ENCODE peak calls at places on chromosomes 7 and 10, in seven cellular contexts. E, F, K, T, L, D and Z are unnamed samples. For H3K4me1 and H3K9me3, the result is how much of the 10 kb centered on the place peaks cover.

GRCh38 chr10:122208616-122209430 is 62.3 kb upstream of the BTBD16 start:
- DNase-seq in E (no peak), F (no peak), K (no peak), T (no peak), L (no peak), D (no peak), Z (no peak)

GRCh38 chr10:59877191-59877671 is 29.1 kb downstream of the CCDC6 start:
- DNase-seq in E (no peak), F (peak), K (no peak), T (no peak), L (no peak), D (peak), Z (no peak)

GRCh38 chr10:99353182-99353581 is 24.0 kb downstream of the CNNM1 start:
- DNase-seq in E (no peak), F (no peak), K (no peak), T (no peak), L (no peak), D (no peak), Z (no peak)

GRCh38 chr10:13834581-13835286 is 248.0 kb downstream of the PRPF18 start:
- DNase-seq in E (no peak), F (no peak), K (peak), T (no peak), L (peak), D (no peak), Z (no peak)

GRCh38 chr7:132966731-132967130 is 115.2 kb downstream of the CHCHD3 start:
- DNase-seq in E (no peak), F (peak), K (no peak), T (no peak), L (no peak), D (no peak), Z (no peak)

GRCh38 chr10:5125315-5126044 is 31.3 kb downstream of the AKR1C3 start:
- DNase-seq in E (no peak), F (no peak), K (no peak), T (peak), L (no peak), D (no peak), Z (no peak)

GRCh38 chr7:132250480-132251326 is 325.6 kb downstream of the PLXNA4 start:
- DNase-seq in E (no peak), F (no peak), K (no peak), T (no peak), L (peak), D (peak), Z (no peak)

GRCh38 chr7:155756322-155756721 is 55.9 kb downstream of the SHH start:
- DNase-seq in E (no peak), F (no peak), K (no peak), T (no peak), L (no peak), D (no peak), Z (no peak)

GRCh38 chr10:6647811-6648526 is 67.9 kb upstream of the PRKCQ start:
- DNase-seq in E (peak), F (peak), K (no peak), T (peak), L (peak), D (peak), Z (no peak)

GRCh38 chr10:121130382-121130781 is 279.2 kb downstream of the WDR11 start:
- DNase-seq in E (no peak), F (no peak), K (no peak), T (no peak), L (no peak), D (no peak), Z (no peak)

GRCh38 chr7:106216517-106217088 is 68.2 kb downstream of the NAMPT start:
- DNase-seq in E (no peak), F (peak), K (peak), T (peak), L (peak), D (peak), Z (peak)

GRCh38 chr10:99630439-99630838 is 10.2 kb upstream of the SLC25A28 start:
- DNase-seq in E (no peak), F (peak), K (no peak), T (no peak), L (no peak), D (peak), Z (no peak)

GRCh38 chr7:131895541-131896173 is 339.2 kb upstream of the PODXL start:
- DNase-seq in E (no peak), F (peak), K (peak), T (no peak), L (peak), D (no peak), Z (no peak)

GRCh38 chr10:57513637-57514036 is 754.1 kb downstream of the IPMK start:
- DNase-seq in E (no peak), F (no peak), K (no peak), T (no peak), L (no peak), D (no peak), Z (no peak)

GRCh38 chr7:2015251-2015871 is 217.4 kb downstream of the MAD1L1 start:
- DNase-seq in E (no peak), F (no peak), K (peak), T (no peak), L (no peak), D (no peak), Z (no peak)

GRCh38 chr10:61130366-61130765 is 186.4 kb upstream of the RHOBTB1 start:
- DNase-seq in E (no peak), F (no peak), K (no peak), T (no peak), L (no peak), D (no peak), Z (no peak)

GRCh38 chr7:142451817-142452216 is 194.0 kb upstream of the PRSS58 start:
- DNase-seq in E (no peak), F (no peak), K (no peak), T (no peak), L (no peak), D (no peak), Z (no peak)

GRCh38 chr10:117804470-117805011 is 242.2 kb downstream of the RAB11FIP2 start:
- DNase-seq in E (peak), F (peak), K (peak), T (no peak), L (no peak), D (no peak), Z (no peak)

GRCh38 chr7:35695628-35695888 is 623 bp upstream of the HERPUD2 start:
- DNase-seq in E (no peak), F (no peak), K (no peak), T (no peak), L (no peak), D (no peak), Z (no peak)

GRCh38 chr10:124035928-124036558 is 57.4 kb downstream of the CHST15 start:
- DNase-seq in E (no peak), F (no peak), K (no peak), T (no peak), L (no peak), D (peak), Z (no peak)

GRCh38 chr10:44618910-44619309 is 234.0 kb upstream of the CXCL12 start:
- DNase-seq in E (no peak), F (no peak), K (no peak), T (no peak), L (no peak), D (no peak), Z (no peak)

GRCh38 chr7:43018446-43018845 is 86.3 kb downstream of the MRPL32 start:
- DNase-seq in E (no peak), F (peak), K (no peak), T (no peak), L (no peak), D (no peak), Z (no peak)

GRCh38 chr10:100827819-100828743 is 82.7 kb downstream of the PAX2 start:
- DNase-seq in E (peak), F (peak), K (peak), T (peak), L (peak), D (peak), Z (no peak)

GRCh38 chr7:46145412-46145811 is 224.3 kb upstream of the IGFBP3 start:
- DNase-seq in E (peak), F (peak), K (peak), T (peak), L (peak), D (no peak), Z (no peak)

GRCh38 chr7:88204525-88205103 is 15.2 kb downstream of the SRI start:
- DNase-seq in E (no peak), F (no peak), K (no peak), T (no peak), L (no peak), D (no peak), Z (no peak)

GRCh38 chr7:159017210-159017609 is 127.5 kb downstream of the VIPR2 start:
- DNase-seq in E (no peak), F (no peak), K (no peak), T (no peak), L (no peak), D (no peak), Z (no peak)

GRCh38 chr7:128053023-128053422 is 21.8 kb upstream of the LRRC4 start:
- DNase-seq in E (no peak), F (peak), K (no peak), T (no peak), L (no peak), D (no peak), Z (no peak)

GRCh38 chr10:13039761-13040160 is 38.2 kb upstream of the CCDC3 start:
- DNase-seq in E (no peak), F (no peak), K (no peak), T (no peak), L (peak), D (no peak), Z (no peak)

GRCh38 chr7:13742719-13743640 is 246.5 kb downstream of the ETV1 start:
- DNase-seq in E (no peak), F (peak), K (no peak), T (peak), L (peak), D (peak), Z (no peak)

GRCh38 chr10:129940617-129941198 is 23.4 kb downstream of the EBF3 start:
- DNase-seq in E (no peak), F (no peak), K (peak), T (no peak), L (no peak), D (no peak), Z (no peak)

GRCh38 chr7:88243345-88243909 is 23.6 kb upstream of the SRI start:
- DNase-seq in E (peak), F (peak), K (no peak), T (peak), L (peak), D (no peak), Z (no peak)

GRCh38 chr10:69327463-69328345 is 49.4 kb downstream of the HK1 start:
- DNase-seq in E (no peak), F (no peak), K (peak), T (peak), L (peak), D (peak), Z (no peak)

GRCh38 chr7:45129181-45129800 is 17.8 kb upstream of the TBRG4 start:
- DNase-seq in E (no peak), F (no peak), K (no peak), T (no peak), L (no peak), D (no peak), Z (no peak)

GRCh38 chr10:90064295-90064694 is 362.9 kb downstream of the KIF20B start:
- DNase-seq in E (no peak), F (no peak), K (no peak), T (no peak), L (no peak), D (no peak), Z (no peak)

GRCh38 chr10:12077580-12078180 is 8.9 kb downstream of the DHTKD1 start:
- DNase-seq in E (no peak), F (no peak), K (no peak), T (no peak), L (no peak), D (no peak), Z (no peak)

GRCh38 chr10:127923646-127924045 is 16.7 kb downstream of the PTPRE start:
- DNase-seq in E (no peak), F (no peak), K (peak), T (no peak), L (no peak), D (no peak), Z (no peak)

GRCh38 chr10:127926455-127926854 is 19.6 kb downstream of the PTPRE start:
- DNase-seq in E (no peak), F (no peak), K (peak), T (no peak), L (no peak), D (no peak), Z (no peak)

GRCh38 chr10:127932521-127933270 is 25.8 kb downstream of the PTPRE start:
- DNase-seq in E (no peak), F (no peak), K (no peak), T (no peak), L (no peak), D (no peak), Z (no peak)

GRCh38 chr10:127925471-127926207 is 18.7 kb downstream of the PTPRE start:
- DNase-seq in E (no peak), F (no peak), K (peak), T (no peak), L (no peak), D (no peak), Z (no peak)

DNA sequence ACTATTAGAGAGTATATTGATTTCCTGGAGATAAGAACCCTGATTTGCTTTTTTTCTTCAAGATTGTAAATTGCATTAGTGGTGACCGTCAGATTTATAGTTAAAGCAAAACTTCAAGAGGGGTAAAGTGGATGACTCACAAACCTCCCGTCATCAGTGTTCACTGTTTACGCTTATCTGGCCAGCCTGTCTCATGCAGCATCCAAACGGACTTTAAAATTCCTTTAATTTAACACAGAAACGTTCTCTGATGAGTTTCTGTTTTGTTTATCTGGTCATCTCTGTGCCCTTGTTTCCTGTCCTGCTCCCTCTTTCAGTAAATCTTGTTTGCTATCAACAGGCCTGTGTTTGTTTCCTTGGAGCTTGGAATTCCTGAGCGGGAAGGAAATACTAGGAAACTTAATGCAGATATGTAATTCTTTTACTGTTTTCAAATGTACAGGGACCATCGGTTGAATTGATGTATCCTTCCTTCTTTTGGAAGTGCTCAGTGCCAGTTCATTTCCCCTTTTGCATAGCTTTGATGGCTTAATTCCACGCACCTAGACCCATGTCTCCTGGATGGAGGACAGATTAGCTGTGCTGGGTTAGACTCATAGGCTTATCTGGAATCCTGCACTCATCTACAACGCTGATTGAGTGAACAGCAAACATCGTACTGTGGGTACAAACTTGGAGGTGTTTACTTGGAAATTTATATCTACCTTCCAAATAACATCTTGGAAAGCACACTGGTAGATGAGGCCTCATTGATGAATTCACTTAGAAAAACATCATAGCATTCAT is 21.3 kb downstream of the PTPRE start:
- DNase-seq in E (no peak), F (peak), K (peak), T (no peak), L (no peak), D (no peak), Z (no peak)
- H3K4me1 ChIP-seq in E (under half), F (under half), K (under half), T (under half), L (under half), D (under half), Z (under half)

DNA sequence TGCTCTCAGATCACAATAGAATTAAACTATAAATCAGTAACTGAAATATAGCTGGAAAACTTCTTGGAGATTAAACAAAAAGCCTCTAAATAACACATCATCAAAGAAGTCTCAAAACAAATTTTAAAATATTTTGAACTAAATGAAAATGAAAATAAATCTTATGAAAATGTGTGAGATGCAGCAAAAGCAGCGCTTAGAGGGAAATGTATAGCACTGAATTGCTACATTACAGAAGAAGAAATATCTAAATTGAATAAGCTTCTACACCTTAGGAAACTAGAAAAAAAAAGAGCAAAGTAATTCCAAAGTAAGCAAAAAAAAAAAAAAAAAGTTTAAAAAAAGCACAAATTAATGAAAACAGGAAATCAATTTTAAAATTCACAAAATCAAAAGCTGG is 35.2 kb downstream of the LMBR1 start:
- DNase-seq in E (no peak), F (no peak), K (no peak), T (no peak), L (no peak), D (no peak), Z (no peak)
- H3K9me3 ChIP-seq in E (under half), F (under half), K (under half), T (under half), L (half or more), D (under half), Z (under half)

DNA sequence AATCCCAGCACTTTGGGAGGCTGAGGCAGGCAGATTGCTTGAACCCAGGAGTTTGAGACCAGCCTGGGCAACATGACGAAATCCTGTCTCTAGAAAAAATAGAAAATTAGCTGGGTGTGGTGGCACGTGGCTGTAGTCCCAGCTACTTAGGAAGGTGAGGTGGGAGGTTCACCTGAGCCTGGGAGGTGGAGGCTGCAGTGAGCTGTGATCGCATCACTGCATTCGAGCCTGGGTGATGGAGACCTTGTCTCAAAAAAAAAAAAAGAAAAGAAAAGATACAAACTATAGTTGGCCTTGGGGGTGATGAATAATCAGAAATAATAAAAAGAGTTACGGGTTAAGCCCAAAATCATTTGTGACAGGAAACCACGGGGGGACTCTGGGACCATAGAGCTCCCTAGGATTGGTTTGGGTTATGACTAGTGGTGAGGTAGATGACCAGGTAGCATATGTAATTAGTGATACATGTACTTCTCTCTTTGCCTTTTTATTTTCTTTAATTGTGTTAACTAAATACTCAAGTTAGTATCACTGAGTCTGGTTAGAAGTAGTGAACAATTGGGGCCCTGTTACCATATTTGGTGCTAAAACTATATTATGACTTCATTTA is 10.4 kb upstream of the ASCC1 start:
- DNase-seq in E (no peak), F (no peak), K (no peak), T (no peak), L (no peak), D (no peak), Z (no peak)
- H3K4me1 ChIP-seq in E (under half), F (under half), K (half or more), T (under half), L (under half), D (under half), Z (half or more)

GRCh38 chr10:119461380-119461779 is 81.1 kb downstream of the RGS10 start:
- DNase-seq in E (no peak), F (no peak), K (no peak), T (peak), L (no peak), D (no peak), Z (no peak)
- H3K9me3 ChIP-seq in E (under half), F (under half), K (under half), T (under half), L (under half), D (under half), Z (under half)